ENCODE peak calls at places on chromosomes 3 and 15, in nine cellular contexts. X is psoas muscle; M is mucosa of gallbladder; H is T-helper 1 cell; L is cardiac septum; T is NAMALWA; P is activated T-helper 2 cell treated with anti-CD3 and anti-CD28 coated beads, Interferon-gamma antibody, Interleukin-2, Interleukin-4, amounts not matched to agents 10 μg/mL and 5 μg/mL and 100 μg/mL, durations not matched to agents 14 hours and 24 hours and 36 hours; C is NCI-H524; O is Calu3. E is an unnamed sample.

GRCh38 chr15:55909036-55909811 is 84.2 kb downstream of the NEDD4 start:
- DNase-seq in T (no peak), H (no peak), C (no peak), O (no peak), X (peak; percentile 35), P (no peak), M (no peak), L (no peak), E (no peak)

GRCh38 chr3:37973250-37974054 is 17.1 kb upstream of the VILL start:
- DNase-seq in P (no peak), M (no peak), T (no peak), O (no peak), H (no peak), L (no peak), X (no peak), C (peak; percentile 65), E (peak; percentile 74)

GRCh38 chr15:40232625-40233070 is 6.2 kb upstream of the PAK6 start:
- DNase-seq in P (no peak), H (no peak), X (no peak), C (peak; percentile 78), L (no peak), T (no peak), O (no peak), M (no peak), E (no peak)

GRCh38 chr3:159913712-159914414 is 74.8 kb upstream of the IL12A start:
- DNase-seq in T (no peak), O (no peak), P (no peak), C (no peak), X (no peak), L (no peak), H (no peak), M (no peak), E (no peak)

GRCh38 chr15:80584561-80584964 is 110.5 kb upstream of the ABHD17C start:
- DNase-seq in T (no peak), P (no peak), O (peak; percentile 59), M (peak; percentile 12), X (no peak), L (peak; percentile 46), C (no peak), H (no peak), E (no peak)

GRCh38 chr15:73388256-73388781 is 19.6 kb upstream of the HCN4 start:
- DNase-seq in P (no peak), L (peak; percentile 61), X (no peak), O (peak; percentile 71), H (no peak), M (peak; percentile 58), C (no peak), T (no peak), E (no peak)

GRCh38 chr15:65578904-65579728 is 31.8 kb downstream of the INTS14 start:
- DNase-seq in M (no peak), C (no peak), H (no peak), O (no peak), P (no peak), X (no peak), T (no peak), L (no peak), E (no peak)

GRCh38 chr3:184740509-184741258 is 28.8 kb upstream of the MAGEF1 start:
- DNase-seq in O (no peak), T (no peak), L (peak; percentile 59), M (no peak), X (no peak), H (no peak), C (no peak), P (no peak), E (no peak)

GRCh38 chr3:53728606-53729005 is 117.6 kb downstream of the CHDH start:
- DNase-seq in M (no peak), X (no peak), C (no peak), O (no peak), P (no peak), T (no peak), H (no peak), L (no peak), E (no peak)